ENCODE peak calls at places on chromosome 11, in nine cellular contexts. N, M, F, L, B, G, E, Q and C are unnamed samples.

GRCh38 chr11:69873166-69874077 is 54.2 kb upstream of the FGF3 start:
- DNase-seq in L (no peak), G (no peak), N (no peak), M (peak), B (no peak), Q (no peak), E (no peak), F (no peak), C (no peak)

GRCh38 chr11:112439614-112440013 is 179.0 kb upstream of the PLET1 start:
- DNase-seq in F (no peak), Q (no peak), B (no peak), M (no peak), G (no peak), L (no peak), N (no peak), E (no peak), C (no peak)

GRCh38 chr11:71446942-71447688 is 1.1 kb downstream of the DHCR7 start:
- DNase-seq in L (peak), G (no peak), Q (no peak), M (peak), E (peak), F (peak), B (no peak), N (no peak), C (no peak)

GRCh38 chr11:96200243-96200642 is 142.8 kb downstream of the MAML2 start:
- DNase-seq in G (no peak), N (no peak), M (no peak), L (peak), F (no peak), E (no peak), B (no peak), Q (no peak), C (no peak)

GRCh38 chr11:59769086-59769485 is 13.9 kb downstream of the STX3 start:
- DNase-seq in E (no peak), N (no peak), Q (no peak), L (no peak), B (no peak), M (no peak), F (no peak), G (no peak), C (no peak)

GRCh38 chr11:75530577-75530976 is 4.8 kb upstream of the GDPD5 start:
- DNase-seq in G (no peak), Q (no peak), L (no peak), E (no peak), F (no peak), M (no peak), N (no peak), B (no peak), C (no peak)

GRCh38 chr11:68735125-68735524 is 16.2 kb downstream of the TESMIN start:
- DNase-seq in L (no peak), B (no peak), N (no peak), E (no peak), M (no peak), Q (no peak), G (no peak), F (no peak), C (no peak)

GRCh38 chr11:40403321-40403720 is 1056.1 kb downstream of the LRRC4C start:
- DNase-seq in B (no peak), M (no peak), E (no peak), N (no peak), L (peak), Q (no peak), G (no peak), F (no peak), C (no peak)

GRCh38 chr11:70134490-70134889 is 56.4 kb downstream of the ANO1 start:
- DNase-seq in Q (peak), E (no peak), B (no peak), M (no peak), L (no peak), F (no peak), G (no peak), N (no peak), C (no peak)

GRCh38 chr11:57491371-57492061 is 24.0 kb downstream of the SLC43A1 start:
- DNase-seq in B (peak), L (no peak), M (no peak), G (no peak), F (no peak), N (no peak), Q (no peak), E (no peak), C (peak)

GRCh38 chr11:106032861-106033260 is 10.8 kb upstream of the MSANTD4 start:
- DNase-seq in N (no peak), E (no peak), F (no peak), Q (no peak), L (no peak), G (no peak), B (no peak), M (no peak), C (no peak)

GRCh38 chr11:133441964-133442660 is 90.2 kb downstream of the OPCML start:
- DNase-seq in F (no peak), Q (no peak), B (no peak), N (no peak), G (no peak), M (no peak), L (no peak), E (no peak), C (no peak)
- H3K4me3 ChIP-seq in F (no peak), Q (no peak), B (no peak), N (no peak), G (no peak), M (no peak), L (no peak), E (no peak), C (no peak)

GRCh38 chr11:10568486-10568941 is at the start of gene LYVE1:
- DNase-seq in E (no peak), F (no peak), L (no peak), M (peak), N (no peak), B (no peak), Q (no peak), G (peak), C (peak)
- TF ChIP-seq POLR2A in E (no peak), F (no peak), L (no peak), M (no peak), N (no peak), B (no peak), Q (no peak), G (no peak), C (no peak)

GRCh38 chr11:118007040-118007439 is 20.8 kb downstream of the IL10RA start:
- DNase-seq in Q (no peak), N (no peak), G (no peak), F (no peak), M (no peak), E (no peak), L (no peak), B (no peak), C (no peak)

GRCh38 chr11:118004543-118005223 is 18.5 kb downstream of the IL10RA start:
- DNase-seq in L (no peak), B (peak), N (no peak), Q (no peak), G (no peak), F (no peak), M (no peak), E (no peak), C (no peak)

GRCh38 chr11:118003456-118003855 is 17.3 kb downstream of the IL10RA start:
- DNase-seq in E (no peak), G (no peak), M (no peak), B (no peak), F (no peak), Q (no peak), N (no peak), L (no peak), C (no peak)

GRCh38 chr11:118006153-118006534 is 19.9 kb downstream of the IL10RA start:
- DNase-seq in B (no peak), F (no peak), M (no peak), E (no peak), N (no peak), G (no peak), Q (no peak), L (no peak), C (no peak)

DNA sequence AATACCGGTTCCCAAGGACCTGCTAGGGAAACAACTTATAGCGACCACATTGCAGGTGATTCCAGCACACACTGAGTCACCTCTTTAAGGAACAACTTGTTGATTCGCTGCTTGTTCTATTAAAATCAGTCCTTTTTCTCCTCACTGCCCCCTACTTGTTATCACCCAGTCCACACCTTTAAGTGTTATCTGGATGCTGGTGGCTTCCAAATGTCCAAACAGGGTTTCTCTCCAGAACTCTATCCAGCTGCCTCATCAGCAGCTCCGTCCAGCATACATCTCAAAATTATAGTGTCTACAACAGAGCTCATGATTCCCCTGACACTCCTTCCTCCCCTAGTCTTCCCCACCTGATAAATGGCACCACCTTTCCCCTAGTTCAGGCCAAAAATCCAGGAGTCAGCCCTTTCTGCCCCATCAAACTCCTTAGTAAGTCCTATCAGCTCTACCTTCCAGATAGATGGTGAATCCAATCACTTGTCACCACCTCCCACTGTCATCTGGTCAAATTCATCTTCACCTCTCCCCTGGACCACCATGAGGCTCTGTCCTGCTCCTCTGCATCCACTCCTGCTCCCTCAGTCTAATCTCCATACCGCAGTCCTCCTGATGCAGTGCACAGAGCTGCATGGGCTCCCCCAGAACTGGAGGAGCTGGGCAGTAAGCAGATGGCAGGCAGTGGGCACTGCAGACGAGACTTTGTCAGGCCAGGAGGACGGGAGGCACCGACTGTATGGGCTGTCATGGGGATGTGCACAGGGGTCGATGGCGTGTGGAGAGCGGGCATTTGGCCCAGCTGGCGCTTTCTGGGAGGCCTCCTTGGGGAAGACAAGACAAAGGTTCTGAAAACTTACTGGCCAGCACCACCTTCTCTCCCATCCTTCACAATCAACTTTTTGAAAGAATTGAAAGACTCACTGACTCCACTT is 19.3 kb downstream of the IL10RA start:
- DNase-seq in Q (no peak), F (no peak), L (no peak), N (no peak), B (peak), G (no peak), M (no peak), E (no peak), C (no peak)
- H3K27ac ChIP-seq in Q (no peak), F (no peak), L (no peak), N (no peak), B (peak), G (no peak), M (no peak), E (no peak), C (no peak)

GRCh38 chr11:88174627-88175003 is 628 bp downstream of the RAB38 start:
- DNase-seq in G (peak), F (peak), E (peak), L (peak), Q (peak), M (peak), N (peak), B (no peak), C (peak)

GRCh38 chr11:88175707-88176066 is 444 bp upstream of the RAB38 start:
- DNase-seq in F (no peak), B (no peak), E (no peak), G (no peak), Q (no peak), L (peak), N (no peak), M (no peak), C (peak)

GRCh38 chr11:88178211-88178610 is 3.0 kb upstream of the RAB38 start:
- DNase-seq in L (peak), B (no peak), N (no peak), M (no peak), G (no peak), E (no peak), Q (peak), F (no peak), C (peak)

GRCh38 chr11:88171982-88172381 is 3.3 kb downstream of the RAB38 start:
- DNase-seq in G (no peak), B (no peak), F (no peak), Q (no peak), E (no peak), N (no peak), L (no peak), M (no peak), C (no peak)

DNA sequence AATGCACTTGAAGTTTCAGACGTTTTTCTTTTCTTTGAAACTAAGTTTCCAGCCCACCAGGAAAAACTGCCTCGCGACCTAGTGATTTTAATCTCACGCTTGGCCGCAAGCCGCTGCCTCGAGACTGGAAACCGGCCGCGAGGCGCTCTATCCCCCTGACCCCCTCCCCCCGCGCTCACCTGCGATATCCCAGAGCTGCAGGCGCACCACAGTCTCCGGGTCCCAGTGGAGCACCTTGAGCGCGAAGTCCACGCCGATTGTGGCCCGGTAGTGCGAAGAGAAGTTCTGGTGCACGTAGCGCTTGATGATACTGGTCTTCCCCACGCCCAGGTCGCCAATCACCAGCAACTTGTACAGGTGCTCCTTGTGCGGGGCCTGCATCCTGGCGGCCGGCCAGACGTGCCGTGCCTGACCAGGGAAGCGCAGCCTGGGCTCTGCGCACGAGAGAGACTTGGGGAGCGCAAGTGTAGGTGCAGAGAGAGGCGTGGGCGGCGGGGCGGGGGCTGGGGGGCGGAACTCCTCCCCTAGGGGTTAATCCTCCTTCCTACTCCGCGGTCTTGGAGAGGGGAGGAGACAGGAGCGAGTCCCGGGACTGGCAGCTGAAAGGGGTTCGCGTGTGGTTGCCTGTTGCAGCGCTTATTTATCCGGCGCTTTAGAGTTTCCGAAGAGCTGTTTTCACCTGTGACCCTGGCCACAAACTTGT is at the start of gene RAB38:
- DNase-seq in L (peak), M (peak), N (peak), G (peak), B (peak), Q (peak), E (peak), F (peak), C (peak)
- H3K4me3 ChIP-seq in L (peak), M (peak), N (peak), G (peak), B (no peak), Q (peak), E (peak), F (peak), C (peak)

GRCh38 chr11:16605440-16605970 is 132.9 kb upstream of the C11orf58 start:
- DNase-seq in F (peak), N (peak), B (peak), E (no peak), L (peak), M (no peak), Q (peak), G (no peak), C (peak)
- TF ChIP-seq POLR2A in F (no peak), N (no peak), B (no peak), E (no peak), L (no peak), M (no peak), Q (no peak), G (no peak), C (no peak)

DNA sequence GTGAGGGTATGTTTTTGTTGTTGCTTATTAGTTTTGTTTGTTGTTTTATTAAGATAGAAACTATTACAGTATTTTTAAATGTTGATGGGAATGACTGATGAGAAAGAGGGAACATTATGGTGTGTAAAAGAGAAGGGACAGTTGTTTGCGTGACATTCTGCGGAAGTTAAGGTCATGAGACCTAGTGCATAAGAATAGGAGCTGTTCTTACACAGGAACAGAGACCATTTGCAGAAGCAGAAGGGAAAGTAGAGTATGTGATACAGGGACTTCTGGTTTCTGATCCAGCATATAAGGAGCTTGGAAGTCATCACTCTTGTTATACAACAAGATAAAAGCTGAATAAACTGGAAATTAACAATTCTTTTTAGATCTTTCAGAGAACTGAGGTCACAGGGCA is 299.2 kb upstream of the API5 start:
- DNase-seq in Q (no peak), M (no peak), G (no peak), E (no peak), L (no peak), B (no peak), N (no peak), F (no peak), C (no peak)
- H3K27ac ChIP-seq in Q (no peak), M (no peak), G (no peak), E (no peak), L (no peak), B (no peak), N (no peak), F (no peak), C (no peak)

DNA sequence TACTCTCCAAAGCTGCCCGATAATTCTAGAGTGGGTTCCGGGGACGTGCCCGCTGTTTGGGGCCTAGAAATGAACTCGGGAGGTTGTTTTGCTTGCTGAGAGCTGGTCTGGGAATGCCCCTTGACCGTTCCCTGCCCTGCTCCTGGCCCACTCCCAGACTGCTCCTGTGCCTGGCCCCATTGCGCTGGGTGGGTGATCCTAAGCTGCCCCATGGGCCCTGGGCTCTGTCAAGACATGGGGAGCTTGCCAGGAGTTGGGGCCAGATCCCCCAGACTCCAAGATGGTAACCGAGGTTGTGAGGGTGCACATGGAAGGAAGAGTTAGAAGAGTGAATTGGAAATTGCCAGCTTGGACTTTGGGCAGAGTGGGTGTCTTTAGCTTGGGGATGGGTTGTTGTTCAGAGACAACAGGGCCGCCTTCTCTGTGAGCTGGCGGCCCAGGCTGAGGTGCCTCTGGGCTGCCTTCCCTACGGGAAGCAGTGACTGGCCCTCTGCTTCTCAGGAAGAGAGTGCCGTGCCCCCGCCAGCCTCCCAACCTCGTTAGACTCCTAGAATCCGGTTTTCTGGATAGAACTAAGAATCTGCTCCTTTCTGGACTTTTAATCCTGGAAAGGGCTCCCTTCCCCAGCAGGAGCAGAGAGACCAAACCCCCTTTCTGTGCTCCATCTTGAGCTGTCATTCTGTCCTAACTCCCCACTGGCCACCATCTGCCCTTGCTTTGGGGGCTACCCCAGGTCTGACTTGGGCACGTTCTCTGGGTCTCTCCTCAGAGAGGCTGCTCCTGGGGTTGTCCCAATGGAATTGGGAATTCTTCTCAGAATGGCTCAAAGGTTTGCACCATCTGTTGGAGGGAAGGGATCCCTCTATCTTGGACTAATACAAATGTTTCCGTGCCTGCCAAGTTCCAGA is 1.8 kb downstream of the ST3GAL4 start:
- DNase-seq in Q (no peak), N (peak), L (no peak), M (peak), F (peak), B (no peak), G (no peak), E (no peak), C (no peak)
- H3K4me3 ChIP-seq in Q (no peak), N (peak), L (no peak), M (peak), F (peak), B (no peak), G (peak), E (no peak), C (peak)

DNA sequence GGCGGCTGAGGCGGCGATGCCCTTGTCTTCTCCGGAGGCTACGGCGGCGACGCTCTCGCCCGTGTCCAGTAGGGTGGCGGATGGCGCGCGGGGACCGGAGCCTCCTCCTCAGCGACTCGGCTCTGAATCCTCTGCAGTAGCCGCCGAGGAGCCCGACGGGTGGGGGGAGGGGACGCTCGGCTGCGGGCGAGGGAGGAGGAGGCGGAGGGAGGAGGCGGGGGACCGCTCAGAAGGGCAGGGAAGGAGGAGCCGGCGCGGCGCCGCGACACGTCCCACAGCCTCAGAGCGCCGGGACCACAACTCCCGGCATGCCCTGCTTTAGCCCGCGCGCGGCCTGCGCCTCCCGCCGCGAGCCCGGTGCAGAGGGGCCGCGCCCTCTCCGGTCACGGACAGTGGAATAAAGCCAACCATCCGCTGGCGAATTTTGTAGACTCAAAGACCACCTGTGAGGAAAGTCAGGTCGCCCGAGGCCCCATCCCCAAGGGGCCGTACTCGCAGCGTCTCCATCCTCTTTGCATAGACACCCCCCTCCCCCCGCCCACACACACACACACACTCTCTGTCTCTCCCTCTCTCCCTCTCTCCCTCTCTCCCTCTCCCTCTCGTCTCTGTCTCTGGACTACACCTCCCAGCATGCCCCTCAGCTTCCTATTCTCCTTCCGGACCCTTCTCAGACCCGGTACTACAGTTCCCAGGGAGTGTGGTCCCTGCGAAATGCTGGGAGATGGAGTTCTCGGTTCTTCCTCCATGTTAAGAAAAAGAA is at the start of gene FAM168A:
- DNase-seq in F (peak), E (peak), N (peak), G (peak), M (peak), B (peak), L (peak), Q (peak), C (peak)
- TF ChIP-seq POLR2A in F (peak), E (peak), N (peak), G (peak), M (peak), B (peak), L (no peak), Q (peak), C (peak)